ENCODE peak calls at places on chromosomes 12 and 14, in five cellular contexts. D is NCI-H748 treated with DMSO at 0.1 percent for 48 hours; T is H54; A is activated CD8-positive, alpha-beta memory T cell treated with anti-CD3 and anti-CD28 coated beads for 1 hour; K is stimulated activated CD4-positive, alpha-beta T cell treated with anti-CD3 and anti-CD28 coated beads, Interleukin-12 subunit alpha, Interleukin-12 subunit beta, amount 100 ng/mL, for 4 hours. M is an unnamed sample.

GRCh38 chr12:6234214-6234613 is 34.0 kb downstream of the CD9 start:
- DNase-seq in D (no peak), T (no peak), A (no peak), K (no peak), M (no peak)

GRCh38 chr12:51846911-51847829 is 1.3 kb downstream of the FIGNL2 start:
- DNase-seq in D (peak), T (no peak), A (no peak), K (peak), M (peak)

GRCh38 chr12:12704593-12705230 is 8.7 kb upstream of the GPR19 start:
- DNase-seq in D (peak), T (peak), A (no peak), K (no peak), M (peak)

GRCh38 chr14:22976620-22977433 is 5.5 kb downstream of the AJUBA start:
- DNase-seq in D (no peak), T (no peak), A (no peak), K (no peak), M (peak)

GRCh38 chr12:10212623-10213131 is at the start of gene GABARAPL1:
- DNase-seq in D (peak), T (peak), A (peak), K (peak), M (peak)

GRCh38 chr12:39406257-39406656 is 36.7 kb downstream of the KIF21A start:
- DNase-seq in D (no peak), T (no peak), A (no peak), K (no peak), M (peak)

GRCh38 chr14:77040059-77040308 is 11.5 kb upstream of the IRF2BPL start:
- DNase-seq in D (no peak), T (no peak), A (no peak), K (no peak), M (no peak)

GRCh38 chr14:63178912-63179311 is 25.3 kb upstream of the RHOJ start:
- DNase-seq in D (no peak), T (no peak), A (no peak), K (no peak), M (no peak)

GRCh38 chr12:110339184-110339952 is 58.3 kb downstream of the ATP2A2 start:
- DNase-seq in D (no peak), T (no peak), A (no peak), K (no peak), M (no peak)

GRCh38 chr14:23814858-23815257 is 138.7 kb upstream of the DHRS4 start:
- DNase-seq in D (no peak), T (no peak), A (no peak), K (no peak), M (no peak)

GRCh38 chr14:73778736-73779135 is 64.6 kb upstream of the PNMA1 start:
- DNase-seq in D (no peak), T (no peak), A (no peak), K (no peak), M (no peak)

GRCh38 chr14:92373336-92373735 is 50.4 kb downstream of the SLC24A4 start:
- DNase-seq in D (no peak), T (no peak), A (no peak), K (no peak), M (no peak)

GRCh38 chr12:65123435-65124063 is 2.4 kb upstream of the WIF1 start:
- DNase-seq in D (peak), T (no peak), A (no peak), K (no peak), M (peak)

GRCh38 chr14:97359391-97359790 is 562.2 kb downstream of the VRK1 start:
- DNase-seq in D (peak), T (no peak), A (no peak), K (no peak), M (no peak)

GRCh38 chr12:53005215-53005985 is 856 bp upstream of the EIF4B start:
- DNase-seq in D (no peak), T (no peak), A (no peak), K (no peak), M (peak)

GRCh38 chr14:89625208-89625987 is 208.4 kb upstream of the FOXN3 start:
- DNase-seq in D (peak), T (no peak), A (no peak), K (no peak), M (no peak)

GRCh38 chr14:95237121-95237876 is 80.0 kb upstream of the DICER1 start:
- DNase-seq in D (peak), T (no peak), A (no peak), K (no peak), M (no peak)

GRCh38 chr12:100267603-100268281 is 765 bp downstream of the SCYL2 start:
- DNase-seq in D (no peak), T (no peak), A (no peak), K (peak), M (peak)

GRCh38 chr14:51367600-51367931 is 127.5 kb downstream of the TMX1 start:
- DNase-seq in D (no peak), T (no peak), A (no peak), K (no peak), M (no peak)

GRCh38 chr14:101581806-101582205 is 20.5 kb downstream of the DIO3 start:
- DNase-seq in D (no peak), T (no peak), A (no peak), K (no peak), M (no peak)

GRCh38 chr12:53484686-53485567 is 14.3 kb downstream of the MAP3K12 start:
- DNase-seq in D (no peak), T (no peak), A (no peak), K (no peak), M (no peak)

GRCh38 chr12:130147875-130148596 is 14.2 kb upstream of the FZD10 start:
- DNase-seq in D (no peak), T (no peak), A (no peak), K (no peak), M (no peak)

GRCh38 chr14:70282666-70283065 is 76.8 kb downstream of the COX16 start:
- DNase-seq in D (peak), T (no peak), A (no peak), K (no peak), M (no peak)

GRCh38 chr12:131611416-131612091 is 99.3 kb upstream of the SFSWAP start:
- DNase-seq in D (no peak), T (no peak), A (no peak), K (no peak), M (no peak)

GRCh38 chr12:22529281-22530060 is 14.9 kb downstream of the C2CD5 start:
- DNase-seq in D (peak), T (no peak), A (no peak), K (no peak), M (peak)

GRCh38 chr12:5840900-5841299 is 104.2 kb downstream of the ANO2 start:
- DNase-seq in D (no peak), T (no peak), A (no peak), K (no peak), M (no peak)

GRCh38 chr12:49121047-49121696 is 10.0 kb downstream of the TUBA1B start:
- DNase-seq in D (peak), T (no peak), A (no peak), K (no peak), M (peak)

GRCh38 chr14:95855606-95856005 is 21.0 kb upstream of the TUNAR start:
- DNase-seq in D (no peak), T (no peak), A (no peak), K (no peak), M (no peak)

GRCh38 chr12:87444039-87444438 is 585.2 kb downstream of the C12orf50 start:
- DNase-seq in D (no peak), T (no peak), A (no peak), K (no peak), M (peak)

GRCh38 chr12:18345021-18345735 is 83.9 kb downstream of the PIK3C2G start:
- DNase-seq in D (no peak), T (no peak), A (no peak), K (no peak), M (peak)

GRCh38 chr12:65536876-65537661 is 258.6 kb downstream of the MSRB3 start:
- DNase-seq in D (no peak), T (peak), A (no peak), K (no peak), M (peak)

GRCh38 chr14:95577875-95578274 is 43.0 kb downstream of the GLRX5 start:
- DNase-seq in D (no peak), T (no peak), A (no peak), K (no peak), M (no peak)

GRCh38 chr14:54715244-54715643 is 148.3 kb downstream of the SAMD4A start:
- DNase-seq in D (no peak), T (no peak), A (no peak), K (no peak), M (peak)